ENCODE peak calls at places on chromosomes 7 and 10, in ten cellular contexts. One of them, this sample, is unnamed.

GRCh38 chr7:4221043-4221442 is 461.1 kb upstream of the FOXK1 start:
- DNase-seq in IMR-90: no peak
- DNase-seq in HepG2: no peak
- DNase-seq in colonic mucosa: no peak
- DNase-seq in stomach: no peak
- DNase-seq in K562: no peak
- DNase-seq in neural progenitor cell: no peak
- DNase-seq in CD8-positive, alpha-beta T cell: no peak
- DNase-seq in mammary epithelial cell: no peak
- DNase-seq in body of pancreas: no peak
- DNase-seq in this sample: no peak

GRCh38 chr10:103699611-103700435 is 155.6 kb downstream of the SH3PXD2A start:
- DNase-seq in K562: no peak
- DNase-seq in neural progenitor cell: peak
- DNase-seq in stomach: no peak
- DNase-seq in HepG2: no peak
- DNase-seq in body of pancreas: no peak
- DNase-seq in mammary epithelial cell: no peak
- DNase-seq in IMR-90: no peak
- DNase-seq in CD8-positive, alpha-beta T cell: no peak
- DNase-seq in colonic mucosa: no peak
- DNase-seq in this sample: no peak

GRCh38 chr10:11183000-11183399 is 165.3 kb downstream of the CELF2 start:
- DNase-seq in body of pancreas: no peak
- DNase-seq in stomach: no peak
- DNase-seq in IMR-90: no peak
- DNase-seq in neural progenitor cell: no peak
- DNase-seq in colonic mucosa: no peak
- DNase-seq in K562: no peak
- DNase-seq in mammary epithelial cell: no peak
- DNase-seq in CD8-positive, alpha-beta T cell: no peak
- DNase-seq in HepG2: no peak
- DNase-seq in this sample: no peak

GRCh38 chr10:102065561-102066420 is 642 bp downstream of the HPS6 start:
- DNase-seq in neural progenitor cell: peak
- DNase-seq in mammary epithelial cell: peak
- DNase-seq in HepG2: no peak
- DNase-seq in K562: no peak
- DNase-seq in stomach: peak
- DNase-seq in colonic mucosa: peak
- DNase-seq in CD8-positive, alpha-beta T cell: peak
- DNase-seq in IMR-90: peak
- DNase-seq in body of pancreas: peak
- DNase-seq in this sample: no peak

GRCh38 chr7:25864511-25864910 is 287.5 kb upstream of the NFE2L3 start:
- DNase-seq in body of pancreas: no peak
- DNase-seq in CD8-positive, alpha-beta T cell: no peak
- DNase-seq in neural progenitor cell: no peak
- DNase-seq in mammary epithelial cell: no peak
- DNase-seq in IMR-90: no peak
- DNase-seq in stomach: no peak
- DNase-seq in HepG2: no peak
- DNase-seq in K562: no peak
- DNase-seq in colonic mucosa: no peak
- DNase-seq in this sample: no peak

GRCh38 chr7:41451826-41452225 is 251.1 kb downstream of the INHBA start:
- DNase-seq in colonic mucosa: no peak
- DNase-seq in CD8-positive, alpha-beta T cell: no peak
- DNase-seq in body of pancreas: no peak
- DNase-seq in IMR-90: peak
- DNase-seq in K562: no peak
- DNase-seq in HepG2: no peak
- DNase-seq in stomach: no peak
- DNase-seq in mammary epithelial cell: peak
- DNase-seq in neural progenitor cell: no peak
- DNase-seq in this sample: no peak

GRCh38 chr7:131655866-131656265 is 99.4 kb upstream of the PODXL start:
- DNase-seq in K562: no peak
- DNase-seq in neural progenitor cell: no peak
- DNase-seq in colonic mucosa: no peak
- DNase-seq in mammary epithelial cell: no peak
- DNase-seq in HepG2: no peak
- DNase-seq in CD8-positive, alpha-beta T cell: no peak
- DNase-seq in body of pancreas: no peak
- DNase-seq in stomach: no peak
- DNase-seq in IMR-90: no peak
- DNase-seq in this sample: no peak

GRCh38 chr7:129054438-129055293 is at the start of gene TNPO3:
- DNase-seq in IMR-90: peak
- DNase-seq in stomach: peak
- DNase-seq in HepG2: peak
- DNase-seq in colonic mucosa: peak
- DNase-seq in CD8-positive, alpha-beta T cell: peak
- DNase-seq in body of pancreas: peak
- DNase-seq in mammary epithelial cell: peak
- DNase-seq in K562: peak
- DNase-seq in neural progenitor cell: peak
- DNase-seq in this sample: peak

GRCh38 chr10:86520871-86521619 is 547 bp downstream of the WAPL start:
- DNase-seq in HepG2: peak
- DNase-seq in IMR-90: peak
- DNase-seq in stomach: peak
- DNase-seq in CD8-positive, alpha-beta T cell: peak
- DNase-seq in mammary epithelial cell: peak
- DNase-seq in neural progenitor cell: peak
- DNase-seq in body of pancreas: peak
- DNase-seq in colonic mucosa: peak
- DNase-seq in K562: peak
- DNase-seq in this sample: peak

GRCh38 chr7:36474283-36475010 is 84.8 kb downstream of the ANLN start:
- DNase-seq in stomach: no peak
- DNase-seq in K562: peak
- DNase-seq in IMR-90: peak
- DNase-seq in neural progenitor cell: no peak
- DNase-seq in colonic mucosa: no peak
- DNase-seq in HepG2: no peak
- DNase-seq in mammary epithelial cell: no peak
- DNase-seq in body of pancreas: no peak
- DNase-seq in CD8-positive, alpha-beta T cell: no peak
- DNase-seq in this sample: no peak

GRCh38 chr7:126790763-126791162 is 462.0 kb downstream of the GRM8 start:
- DNase-seq in body of pancreas: no peak
- DNase-seq in K562: no peak
- DNase-seq in HepG2: no peak
- DNase-seq in stomach: no peak
- DNase-seq in neural progenitor cell: no peak
- DNase-seq in CD8-positive, alpha-beta T cell: no peak
- DNase-seq in IMR-90: no peak
- DNase-seq in colonic mucosa: no peak
- DNase-seq in mammary epithelial cell: no peak
- DNase-seq in this sample: peak

GRCh38 chr7:100723732-100724275 is 3.5 kb downstream of the EPO start:
- DNase-seq in mammary epithelial cell: no peak
- DNase-seq in neural progenitor cell: no peak
- DNase-seq in IMR-90: no peak
- DNase-seq in body of pancreas: peak
- DNase-seq in CD8-positive, alpha-beta T cell: no peak
- DNase-seq in HepG2: peak
- DNase-seq in colonic mucosa: no peak
- DNase-seq in K562: no peak
- DNase-seq in stomach: no peak
- DNase-seq in this sample: no peak

GRCh38 chr10:125003146-125003900 is 61.4 kb downstream of the ZRANB1 start:
- DNase-seq in HepG2: no peak
- DNase-seq in body of pancreas: peak
- DNase-seq in neural progenitor cell: no peak
- DNase-seq in stomach: peak
- DNase-seq in colonic mucosa: no peak
- DNase-seq in IMR-90: no peak
- DNase-seq in mammary epithelial cell: no peak
- DNase-seq in CD8-positive, alpha-beta T cell: peak
- DNase-seq in K562: no peak
- DNase-seq in this sample: no peak

GRCh38 chr10:58513189-58514101 is 773 bp downstream of the BICC1 start:
- DNase-seq in HepG2: no peak
- DNase-seq in mammary epithelial cell: peak
- DNase-seq in colonic mucosa: peak
- DNase-seq in K562: no peak
- DNase-seq in CD8-positive, alpha-beta T cell: no peak
- DNase-seq in body of pancreas: peak
- DNase-seq in stomach: peak
- DNase-seq in neural progenitor cell: peak
- DNase-seq in IMR-90: peak
- DNase-seq in this sample: peak

GRCh38 chr10:70035531-70035930 is 17.1 kb upstream of the MACROH2A2 start:
- DNase-seq in HepG2: no peak
- DNase-seq in CD8-positive, alpha-beta T cell: no peak
- DNase-seq in stomach: no peak
- DNase-seq in colonic mucosa: no peak
- DNase-seq in K562: no peak
- DNase-seq in IMR-90: no peak
- DNase-seq in body of pancreas: peak
- DNase-seq in neural progenitor cell: no peak
- DNase-seq in mammary epithelial cell: no peak
- DNase-seq in this sample: no peak

GRCh38 chr10:70032667-70033066 is 20.0 kb upstream of the MACROH2A2 start:
- DNase-seq in neural progenitor cell: no peak
- DNase-seq in K562: no peak
- DNase-seq in stomach: no peak
- DNase-seq in HepG2: no peak
- DNase-seq in mammary epithelial cell: no peak
- DNase-seq in body of pancreas: no peak
- DNase-seq in colonic mucosa: no peak
- DNase-seq in IMR-90: no peak
- DNase-seq in CD8-positive, alpha-beta T cell: no peak
- DNase-seq in this sample: no peak

GRCh38 chr10:70034252-70034651 is 18.4 kb upstream of the MACROH2A2 start:
- DNase-seq in CD8-positive, alpha-beta T cell: no peak
- DNase-seq in IMR-90: no peak
- DNase-seq in body of pancreas: no peak
- DNase-seq in colonic mucosa: no peak
- DNase-seq in HepG2: no peak
- DNase-seq in mammary epithelial cell: no peak
- DNase-seq in K562: no peak
- DNase-seq in neural progenitor cell: no peak
- DNase-seq in stomach: no peak
- DNase-seq in this sample: peak

GRCh38 chr10:70031215-70031614 is 21.4 kb upstream of the MACROH2A2 start:
- DNase-seq in K562: no peak
- DNase-seq in neural progenitor cell: no peak
- DNase-seq in mammary epithelial cell: no peak
- DNase-seq in colonic mucosa: no peak
- DNase-seq in body of pancreas: no peak
- DNase-seq in HepG2: no peak
- DNase-seq in IMR-90: no peak
- DNase-seq in stomach: no peak
- DNase-seq in CD8-positive, alpha-beta T cell: no peak
- DNase-seq in this sample: no peak
- H3K27ac ChIP-seq in K562: no peak
- H3K27ac ChIP-seq in neural progenitor cell: no peak
- H3K27ac ChIP-seq in mammary epithelial cell: no peak
- H3K27ac ChIP-seq in colonic mucosa: no peak
- H3K27ac ChIP-seq in body of pancreas: no peak
- H3K27ac ChIP-seq in HepG2: no peak
- H3K27ac ChIP-seq in IMR-90: no peak
- H3K27ac ChIP-seq in stomach: no peak
- H3K27ac ChIP-seq in CD8-positive, alpha-beta T cell: no peak
- H3K27ac ChIP-seq in this sample: no peak

DNA sequence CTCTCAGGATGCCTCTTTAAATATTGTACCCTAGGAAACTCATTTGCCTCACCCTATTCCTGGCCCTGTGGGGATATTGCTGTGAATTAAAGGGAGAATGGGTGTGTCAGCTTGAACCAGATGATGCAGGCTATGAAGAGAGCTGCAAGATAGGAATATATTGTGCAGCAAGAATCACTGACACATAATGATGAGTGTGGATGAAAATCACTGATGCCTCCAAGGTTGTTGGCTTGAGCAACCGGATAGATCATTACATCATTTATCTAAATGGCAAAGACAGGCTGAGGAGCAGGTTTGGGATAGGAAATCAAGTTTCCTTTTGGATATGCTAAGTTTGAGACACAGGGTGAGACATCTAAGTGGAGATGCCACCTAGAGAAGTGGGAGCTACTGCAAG is 6.2 kb downstream of the SLC26A4 start:
- DNase-seq in mammary epithelial cell: peak
- DNase-seq in IMR-90: no peak
- DNase-seq in K562: no peak
- DNase-seq in stomach: no peak
- DNase-seq in HepG2: no peak
- DNase-seq in CD8-positive, alpha-beta T cell: no peak
- DNase-seq in neural progenitor cell: no peak
- DNase-seq in body of pancreas: no peak
- DNase-seq in colonic mucosa: no peak
- DNase-seq in this sample: no peak
- H3K4me3 ChIP-seq in mammary epithelial cell: no peak
- H3K4me3 ChIP-seq in IMR-90: no peak
- H3K4me3 ChIP-seq in K562: no peak
- H3K4me3 ChIP-seq in stomach: no peak
- H3K4me3 ChIP-seq in HepG2: no peak
- H3K4me3 ChIP-seq in CD8-positive, alpha-beta T cell: no peak
- H3K4me3 ChIP-seq in neural progenitor cell: no peak
- H3K4me3 ChIP-seq in body of pancreas: no peak
- H3K4me3 ChIP-seq in colonic mucosa: no peak
- H3K4me3 ChIP-seq in this sample: no peak

GRCh38 chr10:34310234-34310633 is 504.9 kb downstream of the PARD3 start:
- DNase-seq in HepG2: no peak
- DNase-seq in stomach: no peak
- DNase-seq in mammary epithelial cell: no peak
- DNase-seq in IMR-90: no peak
- DNase-seq in neural progenitor cell: no peak
- DNase-seq in CD8-positive, alpha-beta T cell: no peak
- DNase-seq in K562: no peak
- DNase-seq in body of pancreas: no peak
- DNase-seq in colonic mucosa: no peak
- DNase-seq in this sample: no peak

GRCh38 chr10:34303022-34303421 is 512.1 kb downstream of the PARD3 start:
- DNase-seq in mammary epithelial cell: no peak
- DNase-seq in IMR-90: no peak
- DNase-seq in body of pancreas: no peak
- DNase-seq in K562: no peak
- DNase-seq in colonic mucosa: no peak
- DNase-seq in CD8-positive, alpha-beta T cell: no peak
- DNase-seq in stomach: no peak
- DNase-seq in HepG2: no peak
- DNase-seq in neural progenitor cell: no peak
- DNase-seq in this sample: no peak

GRCh38 chr10:34305189-34305588 is 509.9 kb downstream of the PARD3 start:
- DNase-seq in colonic mucosa: peak
- DNase-seq in mammary epithelial cell: peak
- DNase-seq in CD8-positive, alpha-beta T cell: no peak
- DNase-seq in neural progenitor cell: peak
- DNase-seq in IMR-90: no peak
- DNase-seq in body of pancreas: no peak
- DNase-seq in HepG2: peak
- DNase-seq in stomach: no peak
- DNase-seq in K562: peak
- DNase-seq in this sample: no peak
- TF ChIP-seq CTCF in colonic mucosa: no peak
- TF ChIP-seq CTCF in mammary epithelial cell: peak
- TF ChIP-seq CTCF in CD8-positive, alpha-beta T cell: no peak
- TF ChIP-seq CTCF in neural progenitor cell: peak
- TF ChIP-seq CTCF in IMR-90: no peak
- TF ChIP-seq CTCF in body of pancreas: no peak
- TF ChIP-seq CTCF in HepG2: peak
- TF ChIP-seq CTCF in stomach: no peak
- TF ChIP-seq CTCF in K562: peak
- TF ChIP-seq CTCF in this sample: no peak

GRCh38 chr10:91103384-91104184 is 116.9 kb upstream of the PCGF5 start:
- DNase-seq in mammary epithelial cell: no peak
- DNase-seq in HepG2: no peak
- DNase-seq in body of pancreas: no peak
- DNase-seq in neural progenitor cell: no peak
- DNase-seq in colonic mucosa: no peak
- DNase-seq in K562: peak
- DNase-seq in CD8-positive, alpha-beta T cell: no peak
- DNase-seq in stomach: no peak
- DNase-seq in IMR-90: no peak
- DNase-seq in this sample: no peak
- H3K27ac ChIP-seq in mammary epithelial cell: no peak
- H3K27ac ChIP-seq in HepG2: no peak
- H3K27ac ChIP-seq in body of pancreas: no peak
- H3K27ac ChIP-seq in neural progenitor cell: no peak
- H3K27ac ChIP-seq in colonic mucosa: no peak
- H3K27ac ChIP-seq in K562: peak
- H3K27ac ChIP-seq in CD8-positive, alpha-beta T cell: no peak
- H3K27ac ChIP-seq in stomach: no peak
- H3K27ac ChIP-seq in IMR-90: no peak
- H3K27ac ChIP-seq in this sample: no peak

This sample was measured in A673.